ENCODE peak calls at places on chromosomes 5 and 9, in seven cellular contexts. One of them, this sample, is unnamed.

GRCh38 chr9:128067622-128067897 is 440 bp upstream of the NAIF1 start:
- DNase-seq in T-helper 17 cell: no peak
- DNase-seq in endothelial cell of umbilical vein: no peak
- DNase-seq in retina: no peak
- DNase-seq in hypothalamus: no peak
- DNase-seq in stimulated activated CD4-positive, alpha-beta T cell treated with anti-CD3 and anti-CD28 coated beads, TNF-alpha, amount 100 ng/mL, for 48 hours: no peak
- DNase-seq in choroid plexus epithelial cell: no peak
- DNase-seq in this sample: no peak

GRCh38 chr5:66454186-66455078 is 141.8 kb upstream of the MAST4 start:
- DNase-seq in T-helper 17 cell: no peak
- DNase-seq in endothelial cell of umbilical vein: peak; percentile 62
- DNase-seq in retina: no peak
- DNase-seq in hypothalamus: no peak
- DNase-seq in stimulated activated CD4-positive, alpha-beta T cell treated with anti-CD3 and anti-CD28 coated beads, TNF-alpha, amount 100 ng/mL, for 48 hours: no peak
- DNase-seq in choroid plexus epithelial cell: peak; percentile 29
- DNase-seq in this sample: no peak

GRCh38 chr9:121550569-121551512 is 51.2 kb upstream of the GGTA1 start:
- DNase-seq in T-helper 17 cell: peak; percentile 66
- DNase-seq in endothelial cell of umbilical vein: peak; percentile 70
- DNase-seq in retina: peak; percentile 97
- DNase-seq in hypothalamus: peak; percentile 78
- DNase-seq in stimulated activated CD4-positive, alpha-beta T cell treated with anti-CD3 and anti-CD28 coated beads, TNF-alpha, amount 100 ng/mL, for 48 hours: peak; percentile 61
- DNase-seq in choroid plexus epithelial cell: peak; percentile 65
- DNase-seq in this sample: no peak

GRCh38 chr9:90054810-90055209 is 450.0 kb downstream of the GADD45G start:
- DNase-seq in T-helper 17 cell: no peak
- DNase-seq in endothelial cell of umbilical vein: no peak
- DNase-seq in retina: no peak
- DNase-seq in hypothalamus: no peak
- DNase-seq in stimulated activated CD4-positive, alpha-beta T cell treated with anti-CD3 and anti-CD28 coated beads, TNF-alpha, amount 100 ng/mL, for 48 hours: no peak
- DNase-seq in choroid plexus epithelial cell: no peak
- DNase-seq in this sample: peak; percentile 69

GRCh38 chr5:89756955-89757354 is 652.6 kb downstream of the CETN3 start:
- DNase-seq in T-helper 17 cell: no peak
- DNase-seq in endothelial cell of umbilical vein: no peak
- DNase-seq in retina: no peak
- DNase-seq in hypothalamus: no peak
- DNase-seq in stimulated activated CD4-positive, alpha-beta T cell treated with anti-CD3 and anti-CD28 coated beads, TNF-alpha, amount 100 ng/mL, for 48 hours: no peak
- DNase-seq in choroid plexus epithelial cell: peak; percentile 7
- DNase-seq in this sample: no peak

GRCh38 chr5:179887802-179888201 is 19.9 kb downstream of the TBC1D9B start:
- DNase-seq in T-helper 17 cell: no peak
- DNase-seq in endothelial cell of umbilical vein: no peak
- DNase-seq in retina: no peak
- DNase-seq in hypothalamus: no peak
- DNase-seq in stimulated activated CD4-positive, alpha-beta T cell treated with anti-CD3 and anti-CD28 coated beads, TNF-alpha, amount 100 ng/mL, for 48 hours: no peak
- DNase-seq in choroid plexus epithelial cell: no peak
- DNase-seq in this sample: no peak

GRCh38 chr5:173238312-173239232 is 3.6 kb upstream of the NKX2-5 start:
- DNase-seq in T-helper 17 cell: no peak
- DNase-seq in endothelial cell of umbilical vein: no peak
- DNase-seq in retina: peak; percentile 74
- DNase-seq in hypothalamus: no peak
- DNase-seq in stimulated activated CD4-positive, alpha-beta T cell treated with anti-CD3 and anti-CD28 coated beads, TNF-alpha, amount 100 ng/mL, for 48 hours: no peak
- DNase-seq in choroid plexus epithelial cell: no peak
- DNase-seq in this sample: no peak

GRCh38 chr5:143016777-143017374 is 246.7 kb downstream of the ARHGAP26 start:
- DNase-seq in T-helper 17 cell: peak; percentile 32
- DNase-seq in endothelial cell of umbilical vein: peak; percentile 67
- DNase-seq in retina: no peak
- DNase-seq in hypothalamus: no peak
- DNase-seq in stimulated activated CD4-positive, alpha-beta T cell treated with anti-CD3 and anti-CD28 coated beads, TNF-alpha, amount 100 ng/mL, for 48 hours: no peak
- DNase-seq in choroid plexus epithelial cell: peak; percentile 88
- DNase-seq in this sample: peak; percentile 27

GRCh38 chr5:18393546-18393945 is 759.3 kb downstream of the TAF11L14 start:
- DNase-seq in T-helper 17 cell: no peak
- DNase-seq in endothelial cell of umbilical vein: no peak
- DNase-seq in retina: no peak
- DNase-seq in hypothalamus: no peak
- DNase-seq in stimulated activated CD4-positive, alpha-beta T cell treated with anti-CD3 and anti-CD28 coated beads, TNF-alpha, amount 100 ng/mL, for 48 hours: no peak
- DNase-seq in choroid plexus epithelial cell: no peak
- DNase-seq in this sample: no peak

GRCh38 chr5:78545406-78545805 is 103.2 kb downstream of the LHFPL2 start:
- DNase-seq in T-helper 17 cell: no peak
- DNase-seq in endothelial cell of umbilical vein: no peak
- DNase-seq in retina: no peak
- DNase-seq in hypothalamus: no peak
- DNase-seq in stimulated activated CD4-positive, alpha-beta T cell treated with anti-CD3 and anti-CD28 coated beads, TNF-alpha, amount 100 ng/mL, for 48 hours: no peak
- DNase-seq in choroid plexus epithelial cell: no peak
- DNase-seq in this sample: no peak

GRCh38 chr5:51208291-51208690 is 175.0 kb upstream of the ISL1 start:
- DNase-seq in T-helper 17 cell: no peak
- DNase-seq in endothelial cell of umbilical vein: no peak
- DNase-seq in retina: no peak
- DNase-seq in hypothalamus: no peak
- DNase-seq in stimulated activated CD4-positive, alpha-beta T cell treated with anti-CD3 and anti-CD28 coated beads, TNF-alpha, amount 100 ng/mL, for 48 hours: no peak
- DNase-seq in choroid plexus epithelial cell: no peak
- DNase-seq in this sample: no peak

GRCh38 chr9:7452378-7452777 is 347.2 kb downstream of the DMAC1 start:
- DNase-seq in T-helper 17 cell: no peak
- DNase-seq in endothelial cell of umbilical vein: no peak
- DNase-seq in retina: no peak
- DNase-seq in hypothalamus: no peak
- DNase-seq in stimulated activated CD4-positive, alpha-beta T cell treated with anti-CD3 and anti-CD28 coated beads, TNF-alpha, amount 100 ng/mL, for 48 hours: no peak
- DNase-seq in choroid plexus epithelial cell: no peak
- DNase-seq in this sample: no peak

GRCh38 chr9:26292943-26293342 is 599.7 kb downstream of the CAAP1 start:
- DNase-seq in T-helper 17 cell: no peak
- DNase-seq in endothelial cell of umbilical vein: no peak
- DNase-seq in retina: peak; percentile 15
- DNase-seq in hypothalamus: no peak
- DNase-seq in stimulated activated CD4-positive, alpha-beta T cell treated with anti-CD3 and anti-CD28 coated beads, TNF-alpha, amount 100 ng/mL, for 48 hours: no peak
- DNase-seq in choroid plexus epithelial cell: peak; percentile 31
- DNase-seq in this sample: no peak

GRCh38 chr9:95044731-95045508 is 272.6 kb downstream of the FANCC start:
- DNase-seq in T-helper 17 cell: no peak
- DNase-seq in endothelial cell of umbilical vein: no peak
- DNase-seq in retina: peak; percentile 87
- DNase-seq in hypothalamus: no peak
- DNase-seq in stimulated activated CD4-positive, alpha-beta T cell treated with anti-CD3 and anti-CD28 coated beads, TNF-alpha, amount 100 ng/mL, for 48 hours: no peak
- DNase-seq in choroid plexus epithelial cell: no peak
- DNase-seq in this sample: no peak

GRCh38 chr5:132099905-132100304 is 26.3 kb downstream of the CSF2 start:
- DNase-seq in T-helper 17 cell: no peak
- DNase-seq in endothelial cell of umbilical vein: no peak
- DNase-seq in retina: no peak
- DNase-seq in hypothalamus: no peak
- DNase-seq in stimulated activated CD4-positive, alpha-beta T cell treated with anti-CD3 and anti-CD28 coated beads, TNF-alpha, amount 100 ng/mL, for 48 hours: no peak
- DNase-seq in choroid plexus epithelial cell: no peak
- DNase-seq in this sample: no peak

GRCh38 chr5:168295574-168296201 is 4.2 kb downstream of the WWC1 start:
- DNase-seq in T-helper 17 cell: no peak
- DNase-seq in endothelial cell of umbilical vein: no peak
- DNase-seq in retina: peak; percentile 62
- DNase-seq in hypothalamus: peak; percentile 75
- DNase-seq in stimulated activated CD4-positive, alpha-beta T cell treated with anti-CD3 and anti-CD28 coated beads, TNF-alpha, amount 100 ng/mL, for 48 hours: no peak
- DNase-seq in choroid plexus epithelial cell: peak; percentile 85
- DNase-seq in this sample: no peak

GRCh38 chr5:19172926-19173425 is 815.0 kb downstream of the CDH18 start:
- DNase-seq in T-helper 17 cell: no peak
- DNase-seq in endothelial cell of umbilical vein: no peak
- DNase-seq in retina: no peak
- DNase-seq in hypothalamus: no peak
- DNase-seq in stimulated activated CD4-positive, alpha-beta T cell treated with anti-CD3 and anti-CD28 coated beads, TNF-alpha, amount 100 ng/mL, for 48 hours: no peak
- DNase-seq in choroid plexus epithelial cell: no peak
- DNase-seq in this sample: no peak

GRCh38 chr5:133051117-133051546 is 681 bp upstream of the HSPA4 start:
- DNase-seq in T-helper 17 cell: no peak
- DNase-seq in endothelial cell of umbilical vein: no peak
- DNase-seq in retina: no peak
- DNase-seq in hypothalamus: no peak
- DNase-seq in stimulated activated CD4-positive, alpha-beta T cell treated with anti-CD3 and anti-CD28 coated beads, TNF-alpha, amount 100 ng/mL, for 48 hours: no peak
- DNase-seq in choroid plexus epithelial cell: no peak
- DNase-seq in this sample: no peak

GRCh38 chr9:133144142-133144886 is 19.4 kb downstream of the GBGT1 start:
- DNase-seq in T-helper 17 cell: peak; percentile 87
- DNase-seq in endothelial cell of umbilical vein: peak; percentile 69
- DNase-seq in retina: peak; percentile 93
- DNase-seq in hypothalamus: peak; percentile 55
- DNase-seq in stimulated activated CD4-positive, alpha-beta T cell treated with anti-CD3 and anti-CD28 coated beads, TNF-alpha, amount 100 ng/mL, for 48 hours: peak; percentile 83
- DNase-seq in choroid plexus epithelial cell: peak; percentile 60
- DNase-seq in this sample: no peak

GRCh38 chr5:39194466-39195136 is 24.8 kb downstream of the FYB1 start:
- DNase-seq in T-helper 17 cell: no peak
- DNase-seq in endothelial cell of umbilical vein: no peak
- DNase-seq in retina: no peak
- DNase-seq in hypothalamus: no peak
- DNase-seq in stimulated activated CD4-positive, alpha-beta T cell treated with anti-CD3 and anti-CD28 coated beads, TNF-alpha, amount 100 ng/mL, for 48 hours: no peak
- DNase-seq in choroid plexus epithelial cell: peak; percentile 97
- DNase-seq in this sample: no peak

GRCh38 chr5:127320032-127320945 is 29.7 kb downstream of the MEGF10 start:
- DNase-seq in T-helper 17 cell: no peak
- DNase-seq in endothelial cell of umbilical vein: no peak
- DNase-seq in retina: no peak
- DNase-seq in hypothalamus: no peak
- DNase-seq in stimulated activated CD4-positive, alpha-beta T cell treated with anti-CD3 and anti-CD28 coated beads, TNF-alpha, amount 100 ng/mL, for 48 hours: no peak
- DNase-seq in choroid plexus epithelial cell: peak; percentile 26
- DNase-seq in this sample: no peak

GRCh38 chr5:173862047-173862477 is 26.1 kb upstream of the CPEB4 start:
- DNase-seq in T-helper 17 cell: no peak
- DNase-seq in endothelial cell of umbilical vein: no peak
- DNase-seq in retina: no peak
- DNase-seq in hypothalamus: no peak
- DNase-seq in stimulated activated CD4-positive, alpha-beta T cell treated with anti-CD3 and anti-CD28 coated beads, TNF-alpha, amount 100 ng/mL, for 48 hours: no peak
- DNase-seq in choroid plexus epithelial cell: no peak
- DNase-seq in this sample: no peak

GRCh38 chr9:107707419-107707837 is 217.9 kb upstream of the KLF4 start:
- DNase-seq in T-helper 17 cell: no peak
- DNase-seq in endothelial cell of umbilical vein: no peak
- DNase-seq in retina: no peak
- DNase-seq in hypothalamus: no peak
- DNase-seq in stimulated activated CD4-positive, alpha-beta T cell treated with anti-CD3 and anti-CD28 coated beads, TNF-alpha, amount 100 ng/mL, for 48 hours: no peak
- DNase-seq in choroid plexus epithelial cell: peak; percentile 86
- DNase-seq in this sample: no peak

GRCh38 chr9:94909250-94909894 is 182.9 kb downstream of the AOPEP start:
- DNase-seq in T-helper 17 cell: no peak
- DNase-seq in endothelial cell of umbilical vein: no peak
- DNase-seq in retina: no peak
- DNase-seq in hypothalamus: no peak
- DNase-seq in stimulated activated CD4-positive, alpha-beta T cell treated with anti-CD3 and anti-CD28 coated beads, TNF-alpha, amount 100 ng/mL, for 48 hours: no peak
- DNase-seq in choroid plexus epithelial cell: no peak
- DNase-seq in this sample: no peak

GRCh38 chr9:126860077-126860756 is at the start of gene ZBTB34:
- DNase-seq in T-helper 17 cell: peak; percentile 85
- DNase-seq in endothelial cell of umbilical vein: peak; percentile 61
- DNase-seq in retina: peak; percentile 94
- DNase-seq in hypothalamus: peak; percentile 66
- DNase-seq in stimulated activated CD4-positive, alpha-beta T cell treated with anti-CD3 and anti-CD28 coated beads, TNF-alpha, amount 100 ng/mL, for 48 hours: peak; percentile 52
- DNase-seq in choroid plexus epithelial cell: peak; percentile 41
- DNase-seq in this sample: no peak

GRCh38 chr9:36559036-36559695 is 13.5 kb upstream of the MELK start:
- DNase-seq in T-helper 17 cell: no peak
- DNase-seq in endothelial cell of umbilical vein: no peak
- DNase-seq in retina: no peak
- DNase-seq in hypothalamus: no peak
- DNase-seq in stimulated activated CD4-positive, alpha-beta T cell treated with anti-CD3 and anti-CD28 coated beads, TNF-alpha, amount 100 ng/mL, for 48 hours: no peak
- DNase-seq in choroid plexus epithelial cell: peak; percentile 70
- DNase-seq in this sample: no peak

GRCh38 chr5:149739371-149739770 is 9.3 kb downstream of the PPARGC1B start:
- DNase-seq in T-helper 17 cell: no peak
- DNase-seq in endothelial cell of umbilical vein: no peak
- DNase-seq in retina: no peak
- DNase-seq in hypothalamus: no peak
- DNase-seq in stimulated activated CD4-positive, alpha-beta T cell treated with anti-CD3 and anti-CD28 coated beads, TNF-alpha, amount 100 ng/mL, for 48 hours: no peak
- DNase-seq in choroid plexus epithelial cell: no peak
- DNase-seq in this sample: no peak

GRCh38 chr5:179212870-179213269 is 132.4 kb downstream of the ADAMTS2 start:
- DNase-seq in T-helper 17 cell: no peak
- DNase-seq in endothelial cell of umbilical vein: no peak
- DNase-seq in retina: no peak
- DNase-seq in hypothalamus: no peak
- DNase-seq in stimulated activated CD4-positive, alpha-beta T cell treated with anti-CD3 and anti-CD28 coated beads, TNF-alpha, amount 100 ng/mL, for 48 hours: no peak
- DNase-seq in choroid plexus epithelial cell: no peak
- DNase-seq in this sample: no peak

GRCh38 chr5:173327084-173327947 is 898 bp downstream of the STC2 start:
- DNase-seq in T-helper 17 cell: no peak
- DNase-seq in endothelial cell of umbilical vein: peak; percentile 50
- DNase-seq in retina: peak; percentile 80
- DNase-seq in hypothalamus: no peak
- DNase-seq in stimulated activated CD4-positive, alpha-beta T cell treated with anti-CD3 and anti-CD28 coated beads, TNF-alpha, amount 100 ng/mL, for 48 hours: no peak
- DNase-seq in choroid plexus epithelial cell: peak; percentile 61
- DNase-seq in this sample: no peak

GRCh38 chr9:121059998-121060636 is 10.0 kb upstream of the C5 start:
- DNase-seq in T-helper 17 cell: no peak
- DNase-seq in endothelial cell of umbilical vein: peak; percentile 80
- DNase-seq in retina: peak; percentile 57
- DNase-seq in hypothalamus: no peak
- DNase-seq in stimulated activated CD4-positive, alpha-beta T cell treated with anti-CD3 and anti-CD28 coated beads, TNF-alpha, amount 100 ng/mL, for 48 hours: no peak
- DNase-seq in choroid plexus epithelial cell: peak; percentile 87
- DNase-seq in this sample: peak; percentile 67

GRCh38 chr5:142677212-142677611 is 8.7 kb downstream of the FGF1 start:
- DNase-seq in T-helper 17 cell: no peak
- DNase-seq in endothelial cell of umbilical vein: no peak
- DNase-seq in retina: no peak
- DNase-seq in hypothalamus: no peak
- DNase-seq in stimulated activated CD4-positive, alpha-beta T cell treated with anti-CD3 and anti-CD28 coated beads, TNF-alpha, amount 100 ng/mL, for 48 hours: no peak
- DNase-seq in choroid plexus epithelial cell: no peak
- DNase-seq in this sample: no peak

GRCh38 chr9:530681-531080 is 310.8 kb upstream of the DMRT1 start:
- DNase-seq in T-helper 17 cell: no peak
- DNase-seq in endothelial cell of umbilical vein: no peak
- DNase-seq in retina: no peak
- DNase-seq in hypothalamus: no peak
- DNase-seq in stimulated activated CD4-positive, alpha-beta T cell treated with anti-CD3 and anti-CD28 coated beads, TNF-alpha, amount 100 ng/mL, for 48 hours: no peak
- DNase-seq in choroid plexus epithelial cell: no peak
- DNase-seq in this sample: no peak

GRCh38 chr9:3906437-3907213 is 380.8 kb upstream of the RFX3 start:
- DNase-seq in T-helper 17 cell: no peak
- DNase-seq in endothelial cell of umbilical vein: peak; percentile 82
- DNase-seq in retina: no peak
- DNase-seq in hypothalamus: no peak
- DNase-seq in stimulated activated CD4-positive, alpha-beta T cell treated with anti-CD3 and anti-CD28 coated beads, TNF-alpha, amount 100 ng/mL, for 48 hours: no peak
- DNase-seq in choroid plexus epithelial cell: peak; percentile 95
- DNase-seq in this sample: no peak

GRCh38 chr9:5843450-5844249 is 10.7 kb upstream of the ERMP1 start:
- DNase-seq in T-helper 17 cell: no peak
- DNase-seq in endothelial cell of umbilical vein: peak; percentile 61
- DNase-seq in retina: no peak
- DNase-seq in hypothalamus: no peak
- DNase-seq in stimulated activated CD4-positive, alpha-beta T cell treated with anti-CD3 and anti-CD28 coated beads, TNF-alpha, amount 100 ng/mL, for 48 hours: no peak
- DNase-seq in choroid plexus epithelial cell: peak; percentile 64
- DNase-seq in this sample: no peak

GRCh38 chr9:36191290-36191645 is 547 bp downstream of the CLTA start:
- DNase-seq in T-helper 17 cell: peak; percentile 19
- DNase-seq in endothelial cell of umbilical vein: peak; percentile 46
- DNase-seq in retina: no peak
- DNase-seq in hypothalamus: no peak
- DNase-seq in stimulated activated CD4-positive, alpha-beta T cell treated with anti-CD3 and anti-CD28 coated beads, TNF-alpha, amount 100 ng/mL, for 48 hours: peak; percentile 10
- DNase-seq in choroid plexus epithelial cell: peak; percentile 41
- DNase-seq in this sample: no peak

GRCh38 chr9:135085830-135086546 is 1.5 kb upstream of the OLFM1 start:
- DNase-seq in T-helper 17 cell: peak; percentile 11
- DNase-seq in endothelial cell of umbilical vein: peak; percentile 72
- DNase-seq in retina: peak; percentile 95
- DNase-seq in hypothalamus: peak; percentile 77
- DNase-seq in stimulated activated CD4-positive, alpha-beta T cell treated with anti-CD3 and anti-CD28 coated beads, TNF-alpha, amount 100 ng/mL, for 48 hours: peak; percentile 41
- DNase-seq in choroid plexus epithelial cell: peak; percentile 75
- DNase-seq in this sample: peak; percentile 22

GRCh38 chr5:164941102-164941501 is 1435.7 kb downstream of the MAT2B start:
- DNase-seq in T-helper 17 cell: no peak
- DNase-seq in endothelial cell of umbilical vein: no peak
- DNase-seq in retina: no peak
- DNase-seq in hypothalamus: no peak
- DNase-seq in stimulated activated CD4-positive, alpha-beta T cell treated with anti-CD3 and anti-CD28 coated beads, TNF-alpha, amount 100 ng/mL, for 48 hours: no peak
- DNase-seq in choroid plexus epithelial cell: no peak
- DNase-seq in this sample: no peak

GRCh38 chr5:1770443-1770802 is 29.2 kb downstream of the MRPL36 start:
- DNase-seq in T-helper 17 cell: no peak
- DNase-seq in endothelial cell of umbilical vein: no peak
- DNase-seq in retina: no peak
- DNase-seq in hypothalamus: no peak
- DNase-seq in stimulated activated CD4-positive, alpha-beta T cell treated with anti-CD3 and anti-CD28 coated beads, TNF-alpha, amount 100 ng/mL, for 48 hours: no peak
- DNase-seq in choroid plexus epithelial cell: no peak
- DNase-seq in this sample: no peak